ENCODE peak calls at places on chromosomes 1 and 21, in six cellular contexts. R is mammary epithelial cell, L is cardiac fibroblast, N is tibial artery, P is uterus, H is heart right ventricle. I is an unnamed sample.

GRCh38 chr1:114345930-114346479 is 165.0 kb downstream of the TRIM33 start:
- DNase-seq in R (no peak), L (peak; percentile 9), N (peak; percentile 77), P (peak; percentile 60), H (peak; percentile 40), I (no peak)

GRCh38 chr1:242147096-242147976 is 148.4 kb upstream of the MAP1LC3C start:
- DNase-seq in R (peak; percentile 86), L (peak; percentile 9), N (no peak), P (no peak), H (no peak), I (peak; percentile 70)

GRCh38 chr1:73910466-73910865 is 287.5 kb downstream of the LRRIQ3 start:
- DNase-seq in R (peak; percentile 85), L (no peak), N (no peak), P (no peak), H (no peak), I (no peak)

GRCh38 chr1:59125711-59126320 is 171.1 kb upstream of the FGGY start:
- DNase-seq in R (no peak), L (no peak), N (no peak), P (no peak), H (no peak), I (no peak)

GRCh38 chr1:39346876-39347275 is 142.4 kb downstream of the MACF1 start:
- DNase-seq in R (no peak), L (no peak), N (no peak), P (no peak), H (no peak), I (no peak)

GRCh38 chr1:55584521-55585401 is 369.6 kb upstream of the USP24 start:
- DNase-seq in R (peak; percentile 20), L (peak; percentile 35), N (no peak), P (peak; percentile 61), H (no peak), I (no peak)

GRCh38 chr1:18104546-18105100 is 3.0 kb upstream of the IGSF21 start:
- DNase-seq in R (no peak), L (no peak), N (no peak), P (no peak), H (no peak), I (no peak)

GRCh38 chr1:201460783-201461182 is 8.2 kb downstream of the PHLDA3 start:
- DNase-seq in R (no peak), L (no peak), N (no peak), P (no peak), H (no peak), I (no peak)

GRCh38 chr21:30345014-30345413 is 3.4 kb downstream of the KRTAP23-1 start:
- DNase-seq in R (no peak), L (no peak), N (no peak), P (no peak), H (no peak), I (no peak)

GRCh38 chr1:183180634-183181056 is 5.4 kb upstream of the LAMC2 start:
- DNase-seq in R (peak; percentile 96), L (peak; percentile 99), N (peak; percentile 72), P (no peak), H (peak; percentile 29), I (peak; percentile 93)

DNA sequence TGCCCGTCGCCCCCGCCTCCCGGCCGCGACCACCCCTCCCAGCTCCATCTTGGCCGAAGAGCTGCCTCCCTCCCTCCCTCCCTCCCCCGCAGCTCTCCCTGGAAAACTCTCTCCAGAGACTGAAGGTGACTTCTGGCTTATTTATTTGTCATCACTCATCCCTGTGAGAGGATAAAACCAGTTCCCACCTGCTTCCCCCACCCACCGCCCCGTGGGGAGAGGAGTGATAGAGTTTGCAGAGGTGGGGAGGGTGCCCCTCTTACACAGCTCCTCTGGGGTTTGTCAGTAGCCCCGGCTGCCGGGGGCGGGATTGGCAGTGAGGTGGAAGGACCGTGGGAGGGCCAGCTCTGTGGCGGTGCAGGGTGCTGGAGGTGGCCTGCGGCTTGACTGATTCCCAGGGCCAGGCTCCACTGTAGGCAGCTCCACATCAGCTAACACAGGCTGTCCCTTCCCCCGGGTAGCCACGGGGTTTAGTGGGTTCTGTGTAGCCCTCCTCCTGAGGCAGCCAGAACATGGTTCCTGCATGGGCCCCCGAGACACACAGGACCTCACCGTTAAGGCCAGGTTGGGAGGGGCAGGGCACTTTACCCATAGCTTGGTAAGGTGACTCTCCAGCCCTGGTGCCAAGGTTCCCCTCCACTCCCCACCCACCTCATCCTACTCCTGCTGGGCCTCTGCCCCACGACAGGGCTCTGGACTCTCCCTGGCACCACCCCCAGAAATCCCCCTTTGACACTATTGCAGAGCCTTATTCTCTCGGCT is 62.2 kb downstream of the ELK4 start:
- DNase-seq in R (no peak), L (no peak), N (peak; percentile 60), P (no peak), H (no peak), I (no peak)
- H3K4me3 ChIP-seq in R (no peak overlapping the region), L (no peak overlapping the region), N (peak overlapping the region; percentile 2), P (no peak overlapping the region), H (peak overlapping the region; percentile 33), I (no peak overlapping the region)

GRCh38 chr21:42520628-42521253 is 7.1 kb downstream of the SLC37A1 start:
- DNase-seq in R (no peak), L (no peak), N (peak; percentile 40), P (no peak), H (no peak), I (no peak)
- TF ChIP-seq CTCF in R (no peak), L (peak; percentile 34), N (no peak), P (no peak), H (no peak), I (peak; percentile 12)

DNA sequence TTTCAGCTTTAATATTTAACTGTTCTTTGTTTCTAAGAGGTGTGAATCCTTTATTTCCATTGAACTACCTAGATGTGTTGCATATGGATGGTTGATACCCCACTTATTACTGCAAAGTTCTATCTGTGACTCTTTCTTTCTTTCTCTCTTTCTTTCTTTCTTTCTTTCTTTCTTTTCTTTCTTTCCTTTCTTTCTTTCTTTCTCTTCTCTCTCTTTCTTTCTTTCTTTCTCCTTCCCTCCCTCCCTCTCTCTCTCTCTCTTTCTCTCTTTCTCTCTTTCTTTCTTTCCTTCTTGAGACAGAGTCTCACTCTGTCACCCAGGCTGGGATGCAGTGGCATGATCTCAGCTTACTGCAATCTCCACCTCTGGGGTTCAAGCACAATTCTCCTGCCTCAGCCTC is 34.1 kb downstream of the GABPB2 start:
- DNase-seq in R (no peak), L (no peak), N (no peak), P (no peak), H (no peak), I (no peak)
- H3K4me3 ChIP-seq in R (no peak overlapping the region), L (no peak overlapping the region), N (no peak overlapping the region), P (no peak overlapping the region), H (no peak overlapping the region), I (no peak overlapping the region)

DNA sequence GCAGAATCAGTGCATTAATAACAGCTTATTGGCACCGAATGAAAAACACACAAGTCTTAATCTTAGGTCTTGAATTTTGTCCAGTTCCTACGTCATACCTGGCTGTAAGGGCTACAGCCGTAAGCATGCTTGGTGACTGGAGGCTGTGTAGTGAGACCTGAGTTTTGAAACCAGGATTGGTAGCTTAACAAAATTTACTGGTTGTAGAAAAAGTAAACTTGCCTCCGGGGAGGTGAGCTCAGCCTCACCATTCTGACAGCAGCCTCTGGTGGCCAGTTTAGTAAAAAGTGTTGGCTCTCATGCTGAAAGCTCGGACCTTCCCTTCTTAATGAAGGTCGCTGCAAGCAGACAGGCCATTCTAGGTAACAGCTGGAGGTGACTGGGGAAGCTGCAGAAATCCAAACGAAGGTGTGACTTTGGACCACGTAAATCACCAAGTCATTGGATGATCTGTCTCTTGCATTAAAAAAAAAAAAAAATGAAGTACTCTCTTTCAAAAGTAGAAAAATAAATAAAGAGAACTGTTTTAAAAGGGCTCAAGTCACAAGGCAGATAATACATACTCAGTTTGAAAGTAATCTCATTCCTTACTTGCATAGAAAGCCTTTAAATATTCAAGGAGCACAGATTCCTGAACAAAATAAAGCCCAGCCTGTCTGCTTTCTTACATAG is 48.8 kb downstream of the HLCS start:
- DNase-seq in R (no peak), L (peak; percentile 77), N (no peak), P (no peak), H (no peak), I (peak; percentile 73)
- TF ChIP-seq CTCF in R (peak; percentile 71), L (peak; percentile 83), N (no peak), P (no peak), H (peak; percentile 28), I (peak; percentile 87)